ENCODE peak calls at places on chromosomes 12 and 14, in four cellular contexts. U is stimulated activated CD4-positive, alpha-beta T cell treated with anti-CD3 and anti-CD28 coated beads, Interleukin-1b, Interleukin-23, amount 100 ng/mL, for 24 hours; Y is activated gamma-delta T cell; S is T-helper 2 cell. P is an unnamed sample.

GRCh38 chr14:66174453-66174891 is 311.7 kb upstream of the CCDC196 start:
- DNase-seq in U (no peak), Y (no peak), S (no peak), P (no peak)

GRCh38 chr12:643478-644292 is 19.6 kb downstream of the NINJ2 start:
- DNase-seq in U (no peak), Y (no peak), S (peak), P (no peak)

GRCh38 chr14:101250336-101250947 is 310.9 kb upstream of the DIO3 start:
- DNase-seq in U (no peak), Y (no peak), S (no peak), P (peak)

GRCh38 chr14:27184371-27184901 is 586.6 kb upstream of the NOVA1 start:
- DNase-seq in U (no peak), Y (no peak), S (no peak), P (no peak)

GRCh38 chr14:104356738-104357688 is 218.6 kb downstream of the KIF26A start:
- DNase-seq in U (no peak), Y (no peak), S (no peak), P (peak)

GRCh38 chr12:132282950-132283771 is 46.2 kb downstream of the GALNT9 start:
- DNase-seq in U (no peak), Y (no peak), S (no peak), P (no peak)

GRCh38 chr12:41055875-41056577 is 132.1 kb upstream of the PDZRN4 start:
- DNase-seq in U (no peak), Y (no peak), S (no peak), P (no peak)

GRCh38 chr14:84006643-84007137 is 1523.3 kb upstream of the FLRT2 start:
- DNase-seq in U (no peak), Y (no peak), S (no peak), P (no peak)

GRCh38 chr14:104826197-104826857 is 25.4 kb downstream of the ZBTB42 start:
- DNase-seq in U (peak), Y (peak), S (peak), P (peak)

GRCh38 chr12:22658214-22658613 is 33.2 kb downstream of the ETNK1 start:
- DNase-seq in U (peak), Y (no peak), S (no peak), P (no peak)

GRCh38 chr14:102096569-102097188 is 9.8 kb upstream of the HSP90AA1 start:
- DNase-seq in U (peak), Y (no peak), S (peak), P (no peak)

GRCh38 chr14:102825307-102826095 is 48.3 kb downstream of the TRAF3 start:
- DNase-seq in U (no peak), Y (no peak), S (no peak), P (no peak)

GRCh38 chr14:82533351-82533750 is 999.7 kb upstream of the SEL1L start:
- DNase-seq in U (no peak), Y (no peak), S (no peak), P (no peak)

GRCh38 chr14:39015360-39015961 is 87.6 kb downstream of the SEC23A start:
- DNase-seq in U (peak), Y (no peak), S (no peak), P (no peak)

GRCh38 chr14:23650506-23650905 is 14.3 kb downstream of the DHRS2 start:
- DNase-seq in U (no peak), Y (no peak), S (no peak), P (no peak)

GRCh38 chr14:91349481-91350074 is 68.0 kb downstream of the CCDC88C start:
- DNase-seq in U (peak), Y (no peak), S (peak), P (no peak)

GRCh38 chr12:11134300-11134699 is at the start of gene TAS2R30:
- DNase-seq in U (no peak), Y (no peak), S (no peak), P (no peak)

GRCh38 chr14:32697704-32698103 is 241.0 kb upstream of the NPAS3 start:
- DNase-seq in U (no peak), Y (no peak), S (no peak), P (no peak)

GRCh38 chr12:122072031-122072970 is 6.3 kb upstream of the MLXIP start:
- DNase-seq in U (no peak), Y (no peak), S (no peak), P (no peak)

GRCh38 chr12:98745578-98746391 is 100.7 kb downstream of the APAF1 start:
- DNase-seq in U (peak), Y (no peak), S (no peak), P (peak)

GRCh38 chr14:78157855-78158436 is 12.2 kb upstream of the NRXN3 start:
- DNase-seq in U (no peak), Y (no peak), S (no peak), P (no peak)

GRCh38 chr12:54603872-54604271 is 15.4 kb upstream of the PPP1R1A start:
- DNase-seq in U (no peak), Y (no peak), S (no peak), P (no peak)

GRCh38 chr14:94738786-94739185 is 31.1 kb downstream of the GSC start:
- DNase-seq in U (no peak), Y (no peak), S (no peak), P (no peak)

GRCh38 chr12:3106564-3106963 is 29.4 kb downstream of the TSPAN9 start:
- DNase-seq in U (no peak), Y (no peak), S (no peak), P (no peak)

GRCh38 chr14:100654814-100655795 is 67.9 kb upstream of the BEGAIN start:
- DNase-seq in U (peak), Y (no peak), S (no peak), P (no peak)

GRCh38 chr12:96064966-96065365 is 29.6 kb upstream of the LTA4H start:
- DNase-seq in U (no peak), Y (no peak), S (no peak), P (no peak)

GRCh38 chr14:98984719-98985041 is 287.3 kb downstream of the BCL11B start:
- DNase-seq in U (peak), Y (peak), S (peak), P (peak)

GRCh38 chr14:30822080-30822571 is 52.2 kb upstream of the COCH start:
- DNase-seq in U (no peak), Y (no peak), S (no peak), P (no peak)

GRCh38 chr12:23426328-23426727 is 523.1 kb downstream of the SOX5 start:
- DNase-seq in U (no peak), Y (no peak), S (no peak), P (no peak)

GRCh38 chr14:74414380-74414779 is 11.6 kb downstream of the SYNDIG1L start:
- DNase-seq in U (no peak), Y (no peak), S (no peak), P (no peak)

GRCh38 chr12:77047341-77048202 is 17.8 kb downstream of the E2F7 start:
- DNase-seq in U (no peak), Y (no peak), S (no peak), P (no peak)

GRCh38 chr14:52954346-52955214 is 3.7 kb upstream of the FERMT2 start:
- DNase-seq in U (no peak), Y (no peak), S (no peak), P (no peak)

GRCh38 chr12:67042697-67043131 is 226.4 kb upstream of the CAND1 start:
- DNase-seq in U (no peak), Y (no peak), S (no peak), P (no peak)

P was measured in upper lobe of left lung.